ENCODE peak calls at places on chromosomes 13 and 19, in four cellular contexts. I is K562, W is GM12878, F is HepG2. O is an unnamed sample.

GRCh38 chr19:10137751-10138682 is 18.3 kb upstream of the EIF3G start:
- DNase-seq in F (no peak), I (no peak), W (no peak), O (no peak)

GRCh38 chr19:51726049-51726448 is 2.3 kb upstream of the HAS1 start:
- DNase-seq in I (peak), F (no peak), W (no peak), O (no peak)

GRCh38 chr13:24307211-24308067 is 1.9 kb upstream of the C1QTNF9 start:
- DNase-seq in F (peak), W (no peak), I (no peak), O (no peak)

GRCh38 chr19:45577111-45577905 is 7.3 kb downstream of the OPA3 start:
- DNase-seq in F (peak), I (peak), W (no peak), O (no peak)

GRCh38 chr13:26678796-26679195 is 81.8 kb downstream of the GPR12 start:
- DNase-seq in W (no peak), F (no peak), I (peak), O (no peak)

GRCh38 chr19:48813123-48813911 is 2.5 kb upstream of the BCAT2 start:
- DNase-seq in W (no peak), I (peak), F (peak), O (no peak)

GRCh38 chr13:78194904-78195639 is 276.4 kb upstream of the EDNRB start:
- DNase-seq in I (no peak), F (no peak), W (no peak), O (no peak)

GRCh38 chr13:70339738-70340137 is 231.5 kb upstream of the KLHL1 start:
- DNase-seq in I (peak), W (no peak), F (peak), O (peak)

GRCh38 chr19:38774181-38774950 is 1.0 kb upstream of the LGALS7 start:
- DNase-seq in I (no peak), W (no peak), F (no peak), O (no peak)

GRCh38 chr19:38773469-38774177 is at the start of gene LGALS7:
- DNase-seq in W (no peak), F (no peak), I (no peak), O (no peak)

GRCh38 chr19:38766276-38767047 is 6.9 kb downstream of the LGALS7 start:
- DNase-seq in I (no peak), F (no peak), W (no peak), O (no peak)

GRCh38 chr19:38765214-38765613 is 8.1 kb downstream of the LGALS7 start:
- DNase-seq in F (no peak), W (no peak), I (no peak), O (no peak)

GRCh38 chr19:38769635-38770211 is 3.6 kb downstream of the LGALS7 start:
- DNase-seq in W (no peak), F (no peak), I (peak), O (peak)
- TF ChIP-seq TARDBP in W (no peak), F (no peak), I (no peak), O (no peak)

DNA sequence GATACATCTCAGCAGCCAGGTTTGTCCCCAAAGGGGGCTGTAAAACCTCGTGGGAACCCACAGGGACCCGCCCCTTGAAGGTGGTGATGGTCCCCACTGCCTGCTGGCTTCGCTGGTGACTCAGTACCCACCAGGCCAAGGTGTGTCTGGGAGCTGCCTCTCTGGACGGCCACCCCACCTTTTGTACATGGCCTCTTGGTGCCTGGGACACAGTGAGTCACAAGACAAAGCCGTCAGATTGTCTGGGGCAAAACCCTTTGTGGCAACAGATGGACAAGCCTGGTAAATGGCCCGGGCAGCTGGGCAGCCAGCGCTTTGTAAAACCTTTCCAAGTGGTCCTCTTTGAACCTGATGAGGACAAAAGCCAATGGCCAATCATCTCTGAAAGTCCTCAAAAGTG is 27.9 kb upstream of the KLF2 start:
- DNase-seq in W (no peak), I (no peak), F (no peak), O (no peak)
- TF ChIP-seq SP1 in W (no peak), I (no peak), F (no peak), O (no peak)

DNA sequence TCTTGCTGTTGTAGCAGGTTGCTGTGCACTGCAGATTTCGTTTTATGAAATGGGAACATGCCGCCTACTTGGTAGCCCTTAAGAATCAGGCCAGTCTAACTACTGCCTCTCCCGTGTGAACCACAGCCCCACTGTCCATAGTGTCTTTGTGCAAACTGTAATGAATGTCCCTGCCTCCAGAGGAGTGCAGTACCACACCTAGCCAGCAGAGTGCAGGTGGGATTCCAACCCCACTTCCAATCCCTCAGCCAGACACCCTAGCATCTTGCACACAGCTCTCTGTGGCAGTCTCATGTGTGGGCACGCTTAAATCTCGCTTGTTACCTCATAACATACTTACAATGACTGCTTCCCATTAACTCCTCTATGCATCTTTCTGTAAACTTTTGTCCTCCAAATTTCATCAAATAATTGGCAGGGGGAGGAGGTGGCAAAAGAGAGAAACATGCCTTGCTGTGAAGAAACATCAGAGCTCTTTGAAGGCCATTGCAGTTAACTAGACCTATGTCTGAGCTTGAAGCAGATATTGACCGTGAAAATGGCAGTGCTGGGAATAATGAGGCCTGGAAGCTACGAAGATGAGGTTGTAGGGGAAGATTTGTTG is 47.2 kb downstream of the ZAR1L start:
- DNase-seq in W (no peak), I (peak), F (no peak), O (no peak)
- TF ChIP-seq FOXM1 in W (no peak), I (no peak), F (no peak), O (no peak)

GRCh38 chr13:36332986-36333385 is 13.2 kb downstream of the SPART start:
- DNase-seq in I (no peak), W (no peak), F (no peak), O (no peak)

GRCh38 chr13:36325912-36326311 is 20.3 kb downstream of the SPART start:
- DNase-seq in W (no peak), F (no peak), I (no peak), O (no peak)

GRCh38 chr13:36328821-36329220 is 17.4 kb downstream of the SPART start:
- DNase-seq in W (no peak), I (no peak), F (no peak), O (no peak)

GRCh38 chr13:36323951-36324566 is 22.1 kb downstream of the SPART start:
- DNase-seq in I (no peak), F (peak), W (no peak), O (no peak)

DNA sequence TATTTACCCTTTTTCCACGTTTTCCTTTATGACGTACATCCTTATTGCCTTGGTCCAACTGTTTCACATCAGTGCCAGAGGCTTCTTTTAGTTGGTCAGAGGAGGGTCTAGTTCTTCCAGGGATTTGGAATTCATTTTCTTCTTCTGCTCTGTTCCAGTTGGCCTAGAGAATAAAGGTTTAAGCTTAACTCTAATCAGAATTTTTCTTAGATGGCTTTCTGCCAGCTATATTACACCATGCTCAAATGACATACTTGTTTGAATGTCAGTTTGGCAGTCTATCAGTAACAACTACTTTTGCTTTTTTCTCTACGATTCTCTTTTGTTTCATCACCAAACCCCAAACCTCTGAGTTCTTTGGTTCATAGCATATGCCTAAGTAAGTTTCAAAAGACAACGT is 16.8 kb downstream of the SPART start:
- DNase-seq in I (no peak), F (no peak), W (no peak), O (no peak)
- TF ChIP-seq TARDBP in I (no peak), F (no peak), W (no peak), O (no peak)

GRCh38 chr13:62094937-62095336 is 679.3 kb upstream of the PCDH20 start:
- DNase-seq in I (no peak), F (no peak), W (no peak), O (no peak)
- TF ChIP-seq SP1 in I (no peak), F (no peak), W (no peak), O (no peak)

GRCh38 chr19:7658219-7658686 is 10.6 kb upstream of the RETN start:
- DNase-seq in I (no peak), W (peak), F (no peak), O (no peak)
- TF ChIP-seq FOXM1 in I (no peak), W (no peak), F (no peak), O (no peak)

GRCh38 chr13:64909184-64909583 is 2321.0 kb downstream of the PCDH9 start:
- DNase-seq in F (no peak), W (no peak), I (no peak), O (no peak)
- TF ChIP-seq TARDBP in F (no peak), W (no peak), I (no peak), O (no peak)

DNA sequence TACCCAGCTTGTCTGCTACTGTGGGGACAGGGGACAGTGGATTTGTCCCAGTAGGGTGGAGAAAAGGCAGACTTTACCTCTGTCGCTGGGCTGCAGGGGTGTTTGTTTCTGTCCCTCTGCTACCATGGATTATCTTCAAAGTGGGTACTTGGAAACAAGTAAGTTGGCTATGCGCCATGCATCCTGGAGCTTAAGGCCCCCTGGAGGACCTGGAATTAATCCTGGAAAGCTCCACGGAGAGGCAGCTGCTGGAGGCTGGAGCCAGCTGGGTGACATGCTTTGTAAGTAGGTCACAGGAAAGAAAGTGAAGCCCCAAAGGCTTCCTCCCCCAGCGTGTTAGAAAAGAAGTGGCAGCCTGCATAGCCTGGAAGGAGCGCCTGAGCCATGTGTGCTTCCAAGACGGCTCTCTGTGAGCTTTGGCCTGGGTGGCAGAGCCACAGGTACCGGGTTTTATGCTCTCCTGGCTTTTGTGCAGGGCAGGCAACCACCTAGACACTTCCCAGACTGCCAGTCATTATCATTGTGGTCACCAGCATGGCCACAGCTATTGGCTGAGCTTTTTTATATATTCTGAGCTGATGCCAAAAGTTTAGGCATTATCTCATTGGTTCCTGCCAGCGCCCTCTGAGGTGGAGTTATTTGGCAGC is 9.5 kb downstream of the B3GLCT start:
- DNase-seq in I (no peak), F (no peak), W (no peak), O (peak)
- TF ChIP-seq SP1 in I (no peak), F (no peak), W (no peak), O (no peak)